ENCODE peak calls at places on chromosomes 6 and 20, in eight cellular contexts. E is HCT116, U is HL-60, Z is upper lobe of left lung, N is breast epithelium, J is GM12891, S is spleen, K is transverse colon. T is an unnamed sample.

GRCh38 chr6:52076791-52077179 is 10.6 kb downstream of the PKHD1 start:
- DNase-seq in K (no peak), N (no peak), Z (no peak), J (no peak), S (no peak), E (no peak), U (no peak), T (no peak)

GRCh38 chr6:108587258-108588059 is 26.7 kb downstream of the FOXO3 start:
- DNase-seq in N (no peak), K (no peak), Z (no peak), S (no peak), J (no peak), E (no peak), U (no peak), T (no peak)

GRCh38 chr20:4946585-4947378 is 54.5 kb downstream of the SLC23A2 start:
- DNase-seq in Z (no peak), N (no peak), K (no peak), S (no peak), U (no peak), J (no peak), E (no peak), T (no peak)

GRCh38 chr20:33667245-33668086 is 723 bp downstream of the ACTL10 start:
- DNase-seq in Z (peak), K (peak), J (peak), N (peak), U (peak), S (peak), E (no peak), T (peak)

GRCh38 chr20:43914697-43915208 is at the start of gene TOX2:
- DNase-seq in U (no peak), Z (peak), S (peak), N (no peak), J (peak), K (peak), E (no peak), T (no peak)

GRCh38 chr6:166488701-166489100 is 97.8 kb downstream of the RAMACL start:
- DNase-seq in S (peak), U (no peak), N (no peak), E (no peak), J (no peak), K (no peak), Z (no peak), T (no peak)

GRCh38 chr6:3520541-3521220 is 63.8 kb upstream of the SLC22A23 start:
- DNase-seq in J (no peak), U (no peak), Z (no peak), E (no peak), K (no peak), S (no peak), N (no peak), T (no peak)

GRCh38 chr6:84641076-84641475 is 123.3 kb downstream of the TBX18 start:
- DNase-seq in N (no peak), U (no peak), E (no peak), J (no peak), Z (no peak), S (no peak), K (no peak), T (no peak)

GRCh38 chr6:26249959-26250805 is 114.8 kb upstream of the BTN3A2 start:
- DNase-seq in J (no peak), S (peak), U (peak), N (peak), E (no peak), K (peak), Z (peak), T (peak)

GRCh38 chr6:4394786-4395185 is 259.4 kb upstream of the ECI2 start:
- DNase-seq in K (no peak), Z (no peak), S (no peak), U (peak), N (no peak), E (no peak), J (no peak), T (no peak)

GRCh38 chr20:2093200-2093781 is 8.3 kb upstream of the STK35 start:
- DNase-seq in S (no peak), K (peak), E (peak), U (peak), N (no peak), J (peak), Z (no peak), T (no peak)

GRCh38 chr6:118712955-118713354 is 61.6 kb upstream of the CEP85L start:
- DNase-seq in Z (no peak), U (no peak), S (no peak), J (no peak), N (no peak), E (no peak), K (no peak), T (no peak)

GRCh38 chr6:19713411-19713810 is 123.8 kb upstream of the ID4 start:
- DNase-seq in J (no peak), S (no peak), N (no peak), U (no peak), E (no peak), Z (no peak), K (no peak), T (no peak)

GRCh38 chr6:19713984-19714383 is 123.2 kb upstream of the ID4 start:
- DNase-seq in E (no peak), K (no peak), S (no peak), U (no peak), J (no peak), Z (no peak), N (no peak), T (no peak)

GRCh38 chr6:19712998-19713397 is 124.2 kb upstream of the ID4 start:
- DNase-seq in N (no peak), E (no peak), S (no peak), Z (no peak), U (no peak), J (no peak), K (no peak), T (no peak)

GRCh38 chr6:19715166-19715558 is 122.0 kb upstream of the ID4 start:
- DNase-seq in K (no peak), E (no peak), U (no peak), J (no peak), N (no peak), S (no peak), Z (no peak), T (no peak)

GRCh38 chr6:19714415-19715165 is 122.6 kb upstream of the ID4 start:
- DNase-seq in E (no peak), K (no peak), U (no peak), N (no peak), J (no peak), Z (no peak), S (no peak), T (no peak)
- TF ChIP-seq POLR2AphosphoS5 in E (no peak), K (no peak), U (no peak), N (no peak), J (no peak), Z (no peak), S (no peak), T (no peak)

GRCh38 chr6:38610050-38610619 is 29.6 kb downstream of the BTBD9 start:
- DNase-seq in N (no peak), E (no peak), U (no peak), J (no peak), S (no peak), Z (no peak), K (no peak), T (no peak)

GRCh38 chr6:38617856-38618255 is 21.9 kb downstream of the BTBD9 start:
- DNase-seq in Z (no peak), S (no peak), N (no peak), K (no peak), U (no peak), E (no peak), J (no peak), T (no peak)

GRCh38 chr6:38612386-38612965 is 27.3 kb downstream of the BTBD9 start:
- DNase-seq in S (no peak), Z (no peak), J (no peak), N (no peak), K (no peak), U (no peak), E (no peak), T (no peak)
- TF ChIP-seq POLR2AphosphoS5 in S (no peak), Z (no peak), J (no peak), N (no peak), K (no peak), U (no peak), E (no peak), T (no peak)

GRCh38 chr6:14721103-14721758 is 524.6 kb upstream of the JARID2 start:
- DNase-seq in S (no peak), N (no peak), Z (no peak), E (no peak), J (no peak), U (peak), K (no peak), T (no peak)
- TF ChIP-seq POLR2AphosphoS5 in S (peak), N (no peak), Z (no peak), E (no peak), J (no peak), U (peak), K (no peak), T (no peak)

DNA sequence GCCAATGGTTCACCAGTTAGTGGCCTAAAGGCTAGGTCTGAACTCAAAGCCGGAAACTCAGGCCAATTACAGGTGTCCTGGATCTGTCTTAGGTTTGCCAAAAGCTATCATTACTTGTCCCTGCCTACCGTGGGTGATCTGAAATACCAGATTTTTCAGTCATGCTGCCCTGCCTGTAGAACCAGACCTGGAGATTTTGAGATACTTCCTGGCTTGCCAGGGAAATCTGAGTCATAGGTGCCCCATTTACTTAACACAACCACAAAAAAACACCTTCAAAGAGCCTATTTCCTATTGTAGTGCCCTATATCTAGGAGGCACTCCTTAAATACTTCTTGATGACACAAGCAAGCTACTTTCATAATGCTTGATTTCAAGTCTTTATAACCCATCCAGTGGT is 13.9 kb upstream of the RANBP9 start:
- DNase-seq in J (no peak), E (peak), K (no peak), U (no peak), N (peak), Z (no peak), S (no peak), T (peak)
- TF ChIP-seq POLR2AphosphoS5 in J (no peak), E (peak), K (no peak), U (no peak), N (no peak), Z (no peak), S (no peak), T (peak)